ENCODE peak calls at places on chromosomes 11 and 22, in four cellular contexts. D is WTC11; S is HT1080; R is stimulated activated CD4-positive, alpha-beta T cell treated with anti-CD3 and anti-CD28 coated beads, Interleukin-1b, Interleukin-23, amount 100 ng/mL, for 24 hours. A is an unnamed sample.

GRCh38 chr11:121482231-121483129 is 29.7 kb upstream of the SORL1-AS1 start:
- DNase-seq in D (no peak), S (peak), R (no peak), A (no peak)

GRCh38 chr11:15968461-15969130 is 387.8 kb downstream of the SOX6 start:
- DNase-seq in D (no peak), S (no peak), R (no peak), A (peak)

GRCh38 chr11:28146123-28146751 is 38.0 kb downstream of the METTL15 start:
- DNase-seq in D (no peak), S (peak), R (no peak), A (peak)

GRCh38 chr22:39266398-39267030 is 21.7 kb upstream of the PDGFB start:
- DNase-seq in D (no peak), S (no peak), R (no peak), A (no peak)

GRCh38 chr11:34341096-34341495 is 16.7 kb downstream of the ABTB2 start:
- DNase-seq in D (no peak), S (no peak), R (no peak), A (no peak)

GRCh38 chr11:16987205-16987568 is 27.0 kb downstream of the PLEKHA7 start:
- DNase-seq in D (peak), S (no peak), R (no peak), A (no peak)

GRCh38 chr11:113531575-113532451 is 56.6 kb upstream of the DRD2 start:
- DNase-seq in D (no peak), S (no peak), R (no peak), A (peak)

GRCh38 chr11:46918087-46918751 is at the start of gene LRP4:
- DNase-seq in D (peak), S (no peak), R (no peak), A (peak)